ENCODE peak calls at places on chromosome 5, in six cellular contexts. D, O, H, E, Y and U are unnamed samples.

GRCh38 chr5:10489810-10490426 is 48.2 kb downstream of the ROPN1L start:
- DNase-seq in D (no peak), O (no peak), H (no peak), E (no peak), Y (peak; percentile 59), U (no peak)

GRCh38 chr5:90606539-90606938 is 47.9 kb downstream of the ADGRV1 start:
- DNase-seq in D (no peak), O (no peak), H (no peak), E (no peak), Y (peak; percentile 35), U (no peak)

GRCh38 chr5:151612689-151613427 is 21.7 kb upstream of the FAT2 start:
- DNase-seq in D (peak; percentile 51), O (no peak), H (no peak), E (no peak), Y (peak; percentile 75), U (no peak)

GRCh38 chr5:81428866-81429265 is 34.9 kb upstream of the ACOT12 start:
- DNase-seq in D (no peak), O (no peak), H (no peak), E (no peak), Y (no peak), U (no peak)

GRCh38 chr5:174247239-174247638 is 201.7 kb downstream of the NSG2 start:
- DNase-seq in D (no peak), O (no peak), H (no peak), E (no peak), Y (no peak), U (no peak)

GRCh38 chr5:151150484-151151262 is 6.9 kb downstream of the ANXA6 start:
- DNase-seq in D (no peak), O (no peak), H (peak; percentile 67), E (peak; percentile 31), Y (peak; percentile 82), U (peak; percentile 80)

GRCh38 chr5:137218896-137219295 is 280.2 kb downstream of the SPOCK1 start:
- DNase-seq in D (no peak), O (no peak), H (no peak), E (peak; percentile 40), Y (no peak), U (no peak)

GRCh38 chr5:56075361-56075760 is 80.6 kb upstream of the IL6ST start:
- DNase-seq in D (no peak), O (no peak), H (no peak), E (peak; percentile 27), Y (no peak), U (peak; percentile 68)

GRCh38 chr5:159781626-159782157 is 134.6 kb upstream of the ADRA1B start:
- DNase-seq in D (no peak), O (no peak), H (no peak), E (no peak), Y (no peak), U (no peak)

GRCh38 chr5:32814620-32815019 is 103.5 kb downstream of the NPR3 start:
- DNase-seq in D (no peak), O (no peak), H (no peak), E (no peak), Y (no peak), U (no peak)

GRCh38 chr5:151896041-151896691 is 28.5 kb downstream of the GLRA1 start:
- DNase-seq in D (no peak), O (no peak), H (no peak), E (no peak), Y (no peak), U (no peak)

GRCh38 chr5:27124590-27124989 is 86.2 kb upstream of the CDH9 start:
- DNase-seq in D (peak; percentile 33), O (no peak), H (no peak), E (no peak), Y (no peak), U (no peak)

GRCh38 chr5:36217591-36217990 is 24.1 kb downstream of the NADK2 start:
- DNase-seq in D (no peak), O (no peak), H (no peak), E (no peak), Y (no peak), U (no peak)

GRCh38 chr5:149002053-149002452 is 60.8 kb downstream of the SH3TC2 start:
- DNase-seq in D (peak; percentile 92), O (no peak), H (peak; percentile 44), E (peak; percentile 43), Y (no peak), U (no peak)

GRCh38 chr5:179805529-179806249 is 977 bp downstream of the MGAT4B start:
- DNase-seq in D (peak; percentile 41), O (no peak), H (peak; percentile 73), E (peak; percentile 50), Y (peak; percentile 76), U (peak; percentile 86)

GRCh38 chr5:100889165-100889564 is 13.9 kb downstream of the ST8SIA4 start:
- DNase-seq in D (no peak), O (no peak), H (no peak), E (no peak), Y (peak; percentile 63), U (no peak)

GRCh38 chr5:1180841-1181271 is 20.5 kb upstream of the SLC6A19 start:
- DNase-seq in D (no peak), O (no peak), H (peak; percentile 40), E (no peak), Y (no peak), U (peak; percentile 27)

GRCh38 chr5:136656811-136657210 is 291.5 kb upstream of the TRPC7 start:
- DNase-seq in D (peak; percentile 3), O (no peak), H (no peak), E (no peak), Y (no peak), U (no peak)

GRCh38 chr5:32504923-32505596 is 60.5 kb upstream of the ZFR start:
- DNase-seq in D (no peak), O (no peak), H (peak; percentile 64), E (peak; percentile 24), Y (no peak), U (peak; percentile 45)

GRCh38 chr5:73968729-73969128 is 342.7 kb downstream of the ARHGEF28 start:
- DNase-seq in D (no peak), O (no peak), H (no peak), E (no peak), Y (no peak), U (no peak)

GRCh38 chr5:96595300-96596090 is 66.7 kb upstream of the CAST start:
- DNase-seq in D (no peak), O (no peak), H (no peak), E (no peak), Y (peak; percentile 48), U (no peak)

GRCh38 chr5:132433141-132433540 is 57.4 kb downstream of the IRF1 start:
- DNase-seq in D (no peak), O (no peak), H (no peak), E (no peak), Y (no peak), U (no peak)

GRCh38 chr5:127400946-127401670 is 110.5 kb downstream of the MEGF10 start:
- DNase-seq in D (no peak), O (no peak), H (no peak), E (no peak), Y (no peak), U (no peak)

GRCh38 chr5:54360925-54361662 is 50.7 kb upstream of the ARL15 start:
- DNase-seq in D (no peak), O (no peak), H (no peak), E (no peak), Y (no peak), U (no peak)
- H3K4me3 ChIP-seq in D (no peak overlapping the region), O (no peak overlapping the region), H (no peak overlapping the region), E (no peak overlapping the region), Y (no peak overlapping the region), U (no peak overlapping the region)

GRCh38 chr5:142598338-142598700 is 87.6 kb downstream of the FGF1 start:
- DNase-seq in D (no peak), O (no peak), H (no peak), E (no peak), Y (no peak), U (no peak)

GRCh38 chr5:142600611-142601360 is 85.1 kb downstream of the FGF1 start:
- DNase-seq in D (no peak), O (peak; percentile 34), H (peak; percentile 75), E (peak; percentile 40), Y (no peak), U (peak; percentile 69)

GRCh38 chr5:142600092-142600491 is 85.8 kb downstream of the FGF1 start:
- DNase-seq in D (no peak), O (no peak), H (no peak), E (no peak), Y (no peak), U (no peak)

GRCh38 chr5:142597025-142597424 is 88.9 kb downstream of the FGF1 start:
- DNase-seq in D (no peak), O (no peak), H (no peak), E (no peak), Y (no peak), U (no peak)

GRCh38 chr5:142597546-142598337 is 88.1 kb downstream of the FGF1 start:
- DNase-seq in D (peak; percentile 55), O (no peak), H (no peak), E (no peak), Y (no peak), U (no peak)
- H3K4me3 ChIP-seq in D (peak overlapping the region; percentile 11), O (no peak overlapping the region), H (no peak overlapping the region), E (no peak overlapping the region), Y (no peak overlapping the region), U (no peak overlapping the region)

GRCh38 chr5:112420111-112420864 is 1.2 kb upstream of the EPB41L4A start:
- DNase-seq in D (peak; percentile 82), O (peak; percentile 86), H (peak; percentile 86), E (peak; percentile 82), Y (peak; percentile 86), U (peak; percentile 94)

GRCh38 chr5:112419050-112419595 is at the start of gene EPB41L4A:
- DNase-seq in D (peak; percentile 49), O (peak; percentile 35), H (peak; percentile 45), E (peak; percentile 13), Y (peak; percentile 8), U (peak; percentile 81)

GRCh38 chr5:112419596-112420110 is 576 bp upstream of the EPB41L4A start:
- DNase-seq in D (peak; percentile 62), O (peak; percentile 73), H (peak; percentile 76), E (peak; percentile 53), Y (peak; percentile 37), U (peak; percentile 77)

GRCh38 chr5:112417931-112418358 is 1.1 kb downstream of the EPB41L4A start:
- DNase-seq in D (peak; percentile 8), O (peak; percentile 78), H (peak; percentile 58), E (peak; percentile 13), Y (peak; percentile 78), U (peak; percentile 76)

GRCh38 chr5:112418412-112419049 is 546 bp downstream of the EPB41L4A start:
- DNase-seq in D (no peak), O (peak; percentile 29), H (no peak), E (no peak), Y (no peak), U (peak; percentile 64)
- H3K4me3 ChIP-seq in D (peak overlapping the region; percentile 66), O (peak overlapping the region; percentile 66), H (peak overlapping the region; percentile 48), E (peak overlapping the region; percentile 79), Y (peak overlapping the region; percentile 84), U (peak overlapping the region; percentile 85)

DNA sequence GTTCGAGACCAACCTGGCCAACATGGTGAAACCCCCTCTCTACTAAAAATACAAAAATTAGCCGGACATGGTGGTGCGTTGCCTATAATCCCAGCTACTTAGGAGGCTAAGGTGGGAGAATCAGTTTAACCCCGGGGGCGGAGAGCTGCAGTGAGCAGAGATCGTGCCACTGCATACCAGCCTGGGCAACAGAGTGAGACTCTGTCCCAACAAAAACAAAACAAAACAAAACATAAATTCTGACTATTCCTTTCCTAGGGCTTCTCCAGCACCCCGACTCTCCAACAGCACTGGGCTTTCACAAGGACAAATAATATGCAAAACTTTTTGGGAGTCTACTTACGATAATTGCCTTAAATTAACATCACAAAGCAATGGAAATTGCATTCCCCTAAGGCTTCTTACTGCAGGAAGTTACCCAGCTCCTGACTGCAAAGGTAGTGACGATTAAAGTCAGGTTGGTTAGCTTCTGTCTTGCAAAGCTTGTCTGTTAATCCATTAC is 15.9 kb upstream of the CDKN2AIPNL start:
- DNase-seq in D (no peak), O (no peak), H (no peak), E (no peak), Y (no peak), U (no peak)
- H3K4me3 ChIP-seq in D (no peak overlapping the region), O (no peak overlapping the region), H (no peak overlapping the region), E (no peak overlapping the region), Y (no peak overlapping the region), U (no peak overlapping the region)